ENCODE peak calls at places on chromosomes 1 and 21, in six cellular contexts. L is NCI-H1436, O is cardiac muscle cell, P is fibroblast of gingiva, K is GDM1, F is AG08396. G is an unnamed sample.

GRCh38 chr21:45836268-45836655 is 145.3 kb upstream of the COL6A1 start:
- DNase-seq in F (no peak), L (no peak), K (no peak), O (no peak), P (peak), G (no peak)

GRCh38 chr1:227225715-227226346 is 92.5 kb downstream of the CDC42BPA start:
- DNase-seq in L (no peak), P (peak), O (no peak), K (no peak), F (peak), G (peak)

GRCh38 chr1:83791821-83792437 is 207.0 kb downstream of the TTLL7 start:
- DNase-seq in K (no peak), L (no peak), P (peak), O (no peak), F (peak), G (peak)

GRCh38 chr21:37710555-37711293 is 205.5 kb downstream of the KCNJ6 start:
- DNase-seq in F (no peak), P (no peak), L (no peak), O (peak), K (no peak), G (no peak)

GRCh38 chr1:33089457-33089856 is 8.5 kb downstream of the AZIN2 start:
- DNase-seq in O (no peak), F (no peak), L (no peak), K (no peak), P (no peak), G (no peak)

GRCh38 chr1:192691041-192691440 is 55.1 kb downstream of the RGS13 start:
- DNase-seq in F (no peak), P (no peak), L (no peak), K (no peak), O (no peak), G (no peak)

GRCh38 chr1:62841587-62842169 is 57.7 kb downstream of the ATG4C start:
- DNase-seq in L (peak), K (peak), O (peak), P (peak), F (peak), G (no peak)

GRCh38 chr1:23614128-23614660 is 54.9 kb upstream of the ID3 start:
- DNase-seq in L (no peak), F (no peak), P (no peak), O (no peak), K (no peak), G (no peak)

GRCh38 chr1:5595531-5596170 is 396.6 kb downstream of the NPHP4 start:
- DNase-seq in K (no peak), P (no peak), O (no peak), F (no peak), L (no peak), G (no peak)

GRCh38 chr1:90944006-90944405 is 77.8 kb downstream of the ZNF644 start:
- DNase-seq in F (no peak), K (no peak), O (no peak), P (no peak), L (no peak), G (no peak)

GRCh38 chr1:211828584-211829342 is 1.8 kb downstream of the LPGAT1 start:
- DNase-seq in P (no peak), O (no peak), K (no peak), F (peak), L (no peak), G (no peak)

GRCh38 chr1:229298887-229299503 is 28.1 kb downstream of the RAB4A start:
- DNase-seq in P (no peak), K (no peak), F (no peak), L (no peak), O (no peak), G (no peak)

GRCh38 chr1:24699628-24700027 is 45.6 kb upstream of the CLIC4 start:
- DNase-seq in O (no peak), L (no peak), K (no peak), P (no peak), F (no peak), G (no peak)

GRCh38 chr1:236051107-236051885 is 13.6 kb downstream of the NID1 start:
- DNase-seq in F (peak), L (no peak), P (no peak), O (peak), K (no peak), G (no peak)

GRCh38 chr1:193404236-193404635 is 217.8 kb upstream of the B3GALT2 start:
- DNase-seq in F (no peak), K (no peak), O (no peak), P (no peak), L (no peak), G (no peak)

GRCh38 chr1:29500651-29501050 is 264.3 kb downstream of the PTPRU start:
- DNase-seq in L (no peak), K (no peak), O (no peak), F (no peak), P (no peak), G (no peak)

GRCh38 chr1:48790397-48790796 is 13.7 kb upstream of the BEND5 start:
- DNase-seq in P (no peak), F (no peak), O (no peak), L (no peak), K (no peak), G (no peak)

GRCh38 chr21:44331650-44332306 is 7.4 kb downstream of the CFAP410 start:
- DNase-seq in P (peak), O (no peak), K (no peak), L (no peak), F (no peak), G (no peak)

GRCh38 chr1:13498553-13498952 is 15.2 kb downstream of the LRRC38 start:
- DNase-seq in O (no peak), L (no peak), K (no peak), P (no peak), F (no peak), G (no peak)

GRCh38 chr1:19484338-19484792 is 974 bp downstream of the CAPZB start:
- DNase-seq in K (no peak), F (peak), P (no peak), O (no peak), L (no peak), G (no peak)

GRCh38 chr1:101051688-101052638 is 26.4 kb upstream of the DPH5 start:
- DNase-seq in L (peak), O (no peak), P (no peak), K (no peak), F (no peak), G (no peak)

GRCh38 chr1:170271430-170271829 is 125.7 kb downstream of the NTMT2 start:
- DNase-seq in F (no peak), P (no peak), L (no peak), K (no peak), O (peak), G (no peak)

G was measured in MG63.